ENCODE peak calls at places on chromosome 17, in six cellular contexts. W, Y, L, H, D and E are unnamed samples.

GRCh38 chr17:45666641-45667040 is 117.5 kb upstream of the CRHR1 start:
- DNase-seq in L (no peak), Y (no peak), W (no peak), H (no peak), D (no peak), E (no peak)

GRCh38 chr17:28896884-28897768 is at the start of gene FLOT2:
- DNase-seq in W (peak; percentile 62), L (peak; percentile 56), D (peak; percentile 60), Y (no peak), H (peak; percentile 78), E (peak; percentile 94)

GRCh38 chr17:72287586-72287985 is 166.8 kb downstream of the SOX9 start:
- DNase-seq in W (no peak), Y (no peak), H (no peak), D (peak; percentile 14), L (no peak), E (no peak)

GRCh38 chr17:50918071-50918932 is 52.1 kb upstream of the TOB1 start:
- DNase-seq in Y (no peak), H (no peak), L (no peak), D (no peak), W (no peak), E (no peak)

GRCh38 chr17:48605409-48605864 is 651 bp upstream of the HOXB6 start:
- DNase-seq in L (no peak), W (no peak), Y (no peak), D (no peak), H (no peak), E (no peak)

GRCh38 chr17:34222732-34223486 is 32.2 kb upstream of the CCL2 start:
- DNase-seq in H (no peak), W (no peak), L (no peak), Y (no peak), D (no peak), E (no peak)

GRCh38 chr17:1732241-1733046 is 7.9 kb downstream of the WDR81 start:
- DNase-seq in L (no peak), W (no peak), H (no peak), Y (no peak), D (no peak), E (no peak)

GRCh38 chr17:21272250-21272649 is 12.3 kb upstream of the MAP2K3 start:
- DNase-seq in W (no peak), L (no peak), D (no peak), Y (no peak), H (no peak), E (no peak)

GRCh38 chr17:18156171-18156975 is 27.3 kb upstream of the ALKBH5 start:
- DNase-seq in Y (no peak), L (no peak), H (no peak), D (no peak), W (no peak), E (no peak)

GRCh38 chr17:45342871-45343526 is 26.2 kb upstream of the MAP3K14 start:
- DNase-seq in W (no peak), D (no peak), L (no peak), H (no peak), Y (no peak), E (no peak)

GRCh38 chr17:29138991-29139682 is 41.1 kb downstream of the MYO18A start:
- DNase-seq in D (no peak), L (no peak), W (no peak), H (peak; percentile 58), Y (no peak), E (peak; percentile 8)

GRCh38 chr17:70134042-70134441 is 35.3 kb upstream of the KCNJ2 start:
- DNase-seq in L (no peak), H (no peak), W (no peak), D (no peak), Y (no peak), E (no peak)

GRCh38 chr17:58666858-58667267 is 25.0 kb downstream of the TEX14 start:
- DNase-seq in L (peak; percentile 44), Y (no peak), W (peak; percentile 87), H (peak; percentile 57), D (peak; percentile 3), E (peak; percentile 100)

GRCh38 chr17:73546770-73547345 is 97.4 kb downstream of the SDK2 start:
- DNase-seq in H (peak; percentile 45), D (no peak), L (no peak), Y (no peak), W (peak; percentile 67), E (peak; percentile 43)

GRCh38 chr17:41510251-41511065 is 5.0 kb upstream of the KRT13 start:
- DNase-seq in H (no peak), W (no peak), L (no peak), Y (no peak), D (no peak), E (peak; percentile 43)